ENCODE peak calls at places on chromosomes 3 and 15, in four cellular contexts. T is cardiac muscle cell, U is breast epithelium, F is psoas muscle. W is an unnamed sample.

GRCh38 chr3:159482241-159483031 is 506.2 kb upstream of the IL12A start:
- DNase-seq in T (no peak), U (no peak), F (no peak), W (no peak)

GRCh38 chr3:186938716-186939115 is 8.4 kb downstream of the ST6GAL1 start:
- DNase-seq in U (no peak), T (peak), F (no peak), W (no peak)

GRCh38 chr15:42286445-42287029 is 13.3 kb upstream of the TMEM87A start:
- DNase-seq in F (no peak), U (no peak), T (no peak), W (no peak)

GRCh38 chr3:45110185-45110833 is 35.9 kb downstream of the CDCP1 start:
- DNase-seq in U (no peak), T (no peak), F (no peak), W (no peak)

GRCh38 chr3:164458986-164459385 is 619.3 kb downstream of the SI start:
- DNase-seq in U (no peak), T (no peak), F (no peak), W (no peak)

GRCh38 chr3:13424111-13424844 is 4.2 kb upstream of the NUP210 start:
- DNase-seq in T (no peak), F (no peak), U (no peak), W (no peak)

GRCh38 chr3:62246094-62246493 is 127.3 kb downstream of the FEZF2 start:
- DNase-seq in F (no peak), U (no peak), T (no peak), W (no peak)

GRCh38 chr15:31326729-31327673 is at the start of gene KLF13:
- DNase-seq in T (no peak), F (peak), U (no peak), W (peak)

DNA sequence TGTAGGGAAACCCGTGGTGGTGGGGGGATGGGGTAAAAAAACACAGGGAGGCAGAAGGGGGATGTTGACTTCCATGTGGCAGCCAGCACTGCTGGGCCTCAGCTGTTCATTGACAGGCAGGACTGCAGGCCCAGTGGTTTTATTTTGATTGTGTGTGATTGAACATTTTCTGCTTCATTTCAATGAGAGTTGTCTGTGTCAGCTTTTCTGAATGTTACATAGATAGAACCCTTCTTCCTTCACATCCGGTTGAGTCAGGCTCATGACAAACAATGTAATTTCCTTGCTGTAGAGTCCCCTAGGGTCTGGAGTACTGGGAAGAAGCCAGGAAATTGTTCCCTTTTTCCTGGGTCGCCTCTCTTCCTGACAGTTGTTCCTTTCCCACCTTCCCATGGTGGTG is 8.2 kb upstream of the RPP25 start:
- DNase-seq in F (no peak), T (no peak), U (no peak), W (no peak)
- H3K27ac ChIP-seq in F (no peak), T (no peak), U (peak), W (no peak)

GRCh38 chr15:70856177-70856883 is 2.4 kb upstream of the LARP6 start:
- DNase-seq in F (no peak), U (no peak), T (no peak), W (no peak)
- H3K4me3 ChIP-seq in F (no peak), U (no peak), T (no peak), W (no peak)

DNA sequence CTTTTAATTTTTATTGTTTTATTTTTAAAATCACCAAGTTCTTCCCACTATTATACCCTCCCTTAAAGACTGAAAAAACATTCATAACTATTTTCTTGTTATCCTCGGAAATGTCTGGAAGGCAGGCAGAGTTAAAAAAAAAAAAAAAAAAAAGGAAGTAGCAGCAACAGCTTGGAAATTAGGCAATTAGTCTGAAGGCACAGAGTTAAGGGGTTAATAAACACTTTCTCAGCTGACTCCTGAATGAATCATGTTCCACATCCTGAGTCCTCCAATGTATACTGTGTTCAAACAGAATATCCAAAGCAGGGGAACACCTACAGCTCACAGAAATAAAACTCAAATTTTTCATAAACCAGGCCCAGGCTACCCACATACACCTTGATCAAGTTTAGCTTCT is 5.8 kb downstream of the HEXA start:
- DNase-seq in F (no peak), U (no peak), T (no peak), W (no peak)
- H3K27ac ChIP-seq in F (no peak), U (no peak), T (no peak), W (no peak)

DNA sequence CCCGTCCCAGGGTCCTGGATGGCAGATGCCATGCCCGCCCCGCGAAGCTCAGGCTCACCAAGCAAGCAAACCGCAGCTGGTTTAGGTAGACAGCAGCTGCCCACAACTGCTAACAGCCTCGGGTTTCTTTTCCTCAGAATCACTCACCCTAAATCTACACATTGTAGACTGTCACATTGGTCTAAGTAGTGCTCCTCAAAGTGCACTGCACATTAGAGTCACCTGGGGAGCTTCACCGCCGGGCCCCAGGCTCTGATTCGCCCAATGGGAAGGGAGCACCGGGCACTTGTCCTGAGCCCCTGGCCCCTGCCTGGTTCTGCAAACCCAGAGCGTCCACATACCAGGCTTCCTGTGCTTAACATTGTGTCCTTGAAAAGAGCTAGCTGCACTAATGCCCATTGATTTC is 752 bp downstream of the OCA2 start:
- DNase-seq in T (no peak), U (no peak), F (no peak), W (no peak)
- H3K4me3 ChIP-seq in T (no peak), U (no peak), F (no peak), W (no peak)

GRCh38 chr3:122760457-122761271 is 33.0 kb downstream of the HSPBAP1 start:
- DNase-seq in T (no peak), U (no peak), F (no peak), W (no peak)
- H3K27ac ChIP-seq in T (no peak), U (no peak), F (peak), W (no peak)

GRCh38 chr15:47820780-47821319 is 103.5 kb downstream of the SEMA6D start:
- DNase-seq in T (no peak), U (no peak), F (no peak), W (no peak)
- H3K4me3 ChIP-seq in T (no peak), U (no peak), F (no peak), W (no peak)

DNA sequence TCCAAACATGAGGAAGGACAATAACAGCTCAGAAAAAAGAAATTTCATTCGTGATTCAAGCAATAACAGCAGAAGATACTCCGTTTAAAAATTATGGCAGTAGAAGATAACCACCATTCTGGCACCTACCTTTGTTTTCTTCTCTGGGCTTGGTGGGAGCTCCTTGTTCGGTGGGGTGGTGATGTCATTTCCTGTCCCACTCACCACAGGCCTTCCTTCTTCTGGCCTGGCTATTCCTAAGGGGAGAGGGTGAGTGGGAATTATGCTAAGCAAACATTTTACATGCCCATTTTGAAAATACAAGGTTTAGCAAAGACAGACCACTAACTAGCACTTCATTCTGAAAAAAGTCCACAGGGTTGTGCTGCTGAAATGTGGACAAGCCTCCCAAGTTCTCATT is 74.3 kb downstream of the DHX30 start:
- DNase-seq in F (no peak), U (no peak), T (no peak), W (no peak)
- H3K27ac ChIP-seq in F (peak), U (peak), T (no peak), W (no peak)

GRCh38 chr15:60126661-60127060 is 122.5 kb downstream of the FOXB1 start:
- DNase-seq in F (no peak), U (no peak), T (no peak), W (no peak)

GRCh38 chr15:60130811-60131210 is 126.7 kb downstream of the FOXB1 start:
- DNase-seq in T (no peak), F (no peak), U (no peak), W (no peak)

GRCh38 chr15:60130398-60130797 is 126.3 kb downstream of the FOXB1 start:
- DNase-seq in F (no peak), U (no peak), T (no peak), W (no peak)

GRCh38 chr15:60128000-60128376 is 123.9 kb downstream of the FOXB1 start:
- DNase-seq in T (no peak), F (peak), U (no peak), W (peak)

DNA sequence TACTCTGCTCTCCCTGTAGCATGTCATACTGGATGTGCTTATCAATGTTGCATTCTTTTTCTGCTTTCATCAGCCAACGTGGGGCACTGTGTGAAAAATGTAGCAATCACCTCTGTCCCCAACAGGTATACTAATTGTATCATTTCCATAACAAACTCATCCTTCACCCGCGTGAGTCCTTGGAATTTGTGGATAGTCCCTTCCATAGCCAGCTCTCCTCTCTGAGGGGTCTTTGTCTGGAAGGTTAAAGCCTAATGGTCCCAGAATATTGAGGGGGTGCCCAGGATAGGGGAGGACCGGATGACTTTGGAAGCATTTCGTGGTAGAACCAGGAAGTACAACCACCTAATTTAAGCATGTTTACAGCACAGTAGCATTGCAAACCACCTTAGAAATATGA is 124.6 kb downstream of the FOXB1 start:
- DNase-seq in F (no peak), T (peak), U (no peak), W (no peak)
- H3K4me3 ChIP-seq in F (no peak), T (no peak), U (no peak), W (no peak)

GRCh38 chr3:15380980-15381890 is 46.1 kb downstream of the METTL6 start:
- DNase-seq in F (no peak), U (no peak), T (no peak), W (peak)

GRCh38 chr3:15382405-15382923 is 44.9 kb downstream of the METTL6 start:
- DNase-seq in U (no peak), T (no peak), F (no peak), W (no peak)

GRCh38 chr3:15375461-15376000 is 43.1 kb upstream of the SH3BP5 start:
- DNase-seq in U (no peak), F (no peak), T (no peak), W (no peak)

GRCh38 chr3:15372918-15373317 is 40.5 kb upstream of the SH3BP5 start:
- DNase-seq in F (no peak), U (no peak), T (no peak), W (no peak)

GRCh38 chr3:15377961-15378791 is 45.8 kb upstream of the SH3BP5 start:
- DNase-seq in T (peak), F (peak), U (peak), W (peak)
- H3K27ac ChIP-seq in T (peak), F (peak), U (peak), W (peak)